ENCODE peak calls at places on chromosomes 3 and 15, in nine cellular contexts. One of them, this sample, is unnamed. For H3K27me3 and H3K36me3, the result is how much of the 10 kb centered on the place peaks cover.

GRCh38 chr3:140420621-140421357 is 257.1 kb upstream of the TRIM42 start:
- DNase-seq in adipocyte: peak
- DNase-seq in endodermal cell: peak
- DNase-seq in esophagus muscularis mucosa: peak
- DNase-seq in bronchial epithelial cell: no peak
- DNase-seq in fibroblast of lung: peak
- DNase-seq in heart left ventricle: peak
- DNase-seq in cardiac muscle cell: no peak
- DNase-seq in HCT116: no peak
- DNase-seq in this sample: no peak

GRCh38 chr3:174540081-174540480 is 319.1 kb upstream of the NAALADL2 start:
- DNase-seq in HCT116: no peak
- DNase-seq in fibroblast of lung: no peak
- DNase-seq in heart left ventricle: no peak
- DNase-seq in cardiac muscle cell: no peak
- DNase-seq in esophagus muscularis mucosa: no peak
- DNase-seq in endodermal cell: peak
- DNase-seq in bronchial epithelial cell: no peak
- DNase-seq in adipocyte: no peak
- DNase-seq in this sample: no peak

GRCh38 chr3:194869482-194870169 is 183.9 kb downstream of the FAM43A start:
- DNase-seq in HCT116: peak
- DNase-seq in bronchial epithelial cell: peak
- DNase-seq in cardiac muscle cell: no peak
- DNase-seq in fibroblast of lung: peak
- DNase-seq in esophagus muscularis mucosa: no peak
- DNase-seq in endodermal cell: no peak
- DNase-seq in adipocyte: peak
- DNase-seq in heart left ventricle: no peak
- DNase-seq in this sample: peak

GRCh38 chr15:74616020-74616939 is 644 bp downstream of the CLK3 start:
- DNase-seq in fibroblast of lung: peak
- DNase-seq in cardiac muscle cell: peak
- DNase-seq in HCT116: no peak
- DNase-seq in heart left ventricle: peak
- DNase-seq in esophagus muscularis mucosa: peak
- DNase-seq in adipocyte: peak
- DNase-seq in bronchial epithelial cell: peak
- DNase-seq in endodermal cell: no peak
- DNase-seq in this sample: peak

GRCh38 chr3:81242871-81243270 is 518.6 kb downstream of the GBE1 start:
- DNase-seq in esophagus muscularis mucosa: no peak
- DNase-seq in heart left ventricle: no peak
- DNase-seq in bronchial epithelial cell: peak
- DNase-seq in cardiac muscle cell: no peak
- DNase-seq in endodermal cell: no peak
- DNase-seq in fibroblast of lung: peak
- DNase-seq in HCT116: no peak
- DNase-seq in adipocyte: peak
- DNase-seq in this sample: no peak

GRCh38 chr15:82950746-82951370 is 1.7 kb downstream of the HOMER2 start:
- DNase-seq in cardiac muscle cell: no peak
- DNase-seq in esophagus muscularis mucosa: no peak
- DNase-seq in bronchial epithelial cell: no peak
- DNase-seq in endodermal cell: no peak
- DNase-seq in fibroblast of lung: no peak
- DNase-seq in heart left ventricle: no peak
- DNase-seq in HCT116: no peak
- DNase-seq in adipocyte: no peak
- DNase-seq in this sample: no peak

GRCh38 chr15:98382139-98382538 is 266.2 kb upstream of the IGF1R start:
- DNase-seq in fibroblast of lung: no peak
- DNase-seq in HCT116: no peak
- DNase-seq in cardiac muscle cell: no peak
- DNase-seq in bronchial epithelial cell: no peak
- DNase-seq in esophagus muscularis mucosa: no peak
- DNase-seq in endodermal cell: peak
- DNase-seq in adipocyte: no peak
- DNase-seq in heart left ventricle: no peak
- DNase-seq in this sample: no peak

GRCh38 chr3:156149781-156150375 is 29.5 kb downstream of the KCNAB1 start:
- DNase-seq in heart left ventricle: no peak
- DNase-seq in esophagus muscularis mucosa: peak
- DNase-seq in endodermal cell: no peak
- DNase-seq in bronchial epithelial cell: no peak
- DNase-seq in cardiac muscle cell: peak
- DNase-seq in adipocyte: no peak
- DNase-seq in fibroblast of lung: peak
- DNase-seq in HCT116: no peak
- DNase-seq in this sample: no peak

GRCh38 chr3:37174532-37175126 is at the start of gene LRRFIP2:
- DNase-seq in HCT116: no peak
- DNase-seq in endodermal cell: no peak
- DNase-seq in esophagus muscularis mucosa: no peak
- DNase-seq in adipocyte: peak
- DNase-seq in fibroblast of lung: peak
- DNase-seq in bronchial epithelial cell: peak
- DNase-seq in cardiac muscle cell: no peak
- DNase-seq in heart left ventricle: no peak
- DNase-seq in this sample: no peak

GRCh38 chr3:36597422-36597821 is 166.9 kb downstream of the DCLK3 start:
- DNase-seq in fibroblast of lung: no peak
- DNase-seq in heart left ventricle: no peak
- DNase-seq in endodermal cell: no peak
- DNase-seq in bronchial epithelial cell: peak
- DNase-seq in adipocyte: peak
- DNase-seq in cardiac muscle cell: no peak
- DNase-seq in HCT116: no peak
- DNase-seq in esophagus muscularis mucosa: no peak
- DNase-seq in this sample: no peak

GRCh38 chr15:27183182-27183581 is 212.2 kb downstream of the GABRG3 start:
- DNase-seq in esophagus muscularis mucosa: no peak
- DNase-seq in adipocyte: no peak
- DNase-seq in fibroblast of lung: no peak
- DNase-seq in HCT116: no peak
- DNase-seq in bronchial epithelial cell: no peak
- DNase-seq in heart left ventricle: no peak
- DNase-seq in endodermal cell: no peak
- DNase-seq in cardiac muscle cell: no peak
- DNase-seq in this sample: no peak

GRCh38 chr3:197173620-197174019 is 124.8 kb downstream of the DLG1 start:
- DNase-seq in heart left ventricle: no peak
- DNase-seq in bronchial epithelial cell: no peak
- DNase-seq in fibroblast of lung: no peak
- DNase-seq in endodermal cell: no peak
- DNase-seq in adipocyte: no peak
- DNase-seq in esophagus muscularis mucosa: no peak
- DNase-seq in HCT116: no peak
- DNase-seq in cardiac muscle cell: no peak
- DNase-seq in this sample: no peak

GRCh38 chr15:53962646-53963561 is 15.3 kb upstream of the UNC13C start:
- DNase-seq in adipocyte: peak
- DNase-seq in endodermal cell: peak
- DNase-seq in bronchial epithelial cell: peak
- DNase-seq in cardiac muscle cell: peak
- DNase-seq in esophagus muscularis mucosa: no peak
- DNase-seq in HCT116: no peak
- DNase-seq in fibroblast of lung: peak
- DNase-seq in heart left ventricle: no peak
- DNase-seq in this sample: no peak

GRCh38 chr15:50140097-50140496 is 21.1 kb upstream of the ATP8B4 start:
- DNase-seq in cardiac muscle cell: no peak
- DNase-seq in heart left ventricle: no peak
- DNase-seq in fibroblast of lung: no peak
- DNase-seq in adipocyte: no peak
- DNase-seq in bronchial epithelial cell: no peak
- DNase-seq in esophagus muscularis mucosa: no peak
- DNase-seq in HCT116: no peak
- DNase-seq in endodermal cell: no peak
- DNase-seq in this sample: no peak

GRCh38 chr3:52090620-52091468 is 34.5 kb upstream of the DUSP7 start:
- DNase-seq in bronchial epithelial cell: no peak
- DNase-seq in esophagus muscularis mucosa: no peak
- DNase-seq in heart left ventricle: peak
- DNase-seq in fibroblast of lung: no peak
- DNase-seq in HCT116: no peak
- DNase-seq in adipocyte: no peak
- DNase-seq in cardiac muscle cell: no peak
- DNase-seq in endodermal cell: peak
- DNase-seq in this sample: no peak

GRCh38 chr15:51754267-51754666 is 2.9 kb downstream of the TMOD2 start:
- DNase-seq in HCT116: no peak
- DNase-seq in cardiac muscle cell: no peak
- DNase-seq in endodermal cell: no peak
- DNase-seq in heart left ventricle: no peak
- DNase-seq in adipocyte: no peak
- DNase-seq in esophagus muscularis mucosa: no peak
- DNase-seq in fibroblast of lung: no peak
- DNase-seq in bronchial epithelial cell: no peak
- DNase-seq in this sample: no peak
- H3K27me3 ChIP-seq in HCT116: under half
- H3K27me3 ChIP-seq in cardiac muscle cell: half or more
- H3K27me3 ChIP-seq in endodermal cell: half or more
- H3K27me3 ChIP-seq in heart left ventricle: under half
- H3K27me3 ChIP-seq in adipocyte: under half
- H3K27me3 ChIP-seq in esophagus muscularis mucosa: under half
- H3K27me3 ChIP-seq in fibroblast of lung: under half
- H3K27me3 ChIP-seq in bronchial epithelial cell: under half
- H3K27me3 ChIP-seq in this sample: half or more

GRCh38 chr3:185920168-185920567 is 17.6 kb downstream of the TRA2B start:
- DNase-seq in bronchial epithelial cell: no peak
- DNase-seq in cardiac muscle cell: no peak
- DNase-seq in endodermal cell: no peak
- DNase-seq in fibroblast of lung: no peak
- DNase-seq in HCT116: no peak
- DNase-seq in heart left ventricle: no peak
- DNase-seq in esophagus muscularis mucosa: no peak
- DNase-seq in adipocyte: no peak
- DNase-seq in this sample: no peak
- H3K36me3 ChIP-seq in bronchial epithelial cell: under half
- H3K36me3 ChIP-seq in cardiac muscle cell: half or more
- H3K36me3 ChIP-seq in endodermal cell: half or more
- H3K36me3 ChIP-seq in fibroblast of lung: under half
- H3K36me3 ChIP-seq in HCT116: half or more
- H3K36me3 ChIP-seq in heart left ventricle: under half
- H3K36me3 ChIP-seq in esophagus muscularis mucosa: half or more
- H3K36me3 ChIP-seq in adipocyte: half or more
- H3K36me3 ChIP-seq in this sample: half or more

DNA sequence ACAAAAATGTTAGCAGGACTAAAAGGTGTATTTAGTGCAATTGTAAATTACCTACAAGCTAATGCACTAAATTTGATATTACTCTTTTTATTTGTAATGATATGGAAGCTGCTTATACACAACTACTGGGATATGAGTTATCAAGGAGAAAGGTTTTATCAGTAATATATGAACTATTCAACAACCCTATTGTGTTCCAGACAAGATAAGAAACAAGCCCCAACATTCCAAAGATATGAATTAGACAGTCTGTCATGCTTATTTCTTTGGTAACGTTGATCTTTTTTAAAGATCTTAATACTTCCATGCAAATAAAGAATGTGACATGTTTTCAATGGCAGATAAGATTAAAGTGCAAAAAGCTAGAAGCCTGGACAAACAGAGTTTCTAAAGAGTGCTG is 314.0 kb upstream of the THBS1 start:
- DNase-seq in adipocyte: no peak
- DNase-seq in HCT116: no peak
- DNase-seq in fibroblast of lung: no peak
- DNase-seq in esophagus muscularis mucosa: no peak
- DNase-seq in heart left ventricle: no peak
- DNase-seq in endodermal cell: no peak
- DNase-seq in cardiac muscle cell: no peak
- DNase-seq in bronchial epithelial cell: peak
- DNase-seq in this sample: no peak
- H3K27me3 ChIP-seq in adipocyte: under half
- H3K27me3 ChIP-seq in HCT116: under half
- H3K27me3 ChIP-seq in fibroblast of lung: under half
- H3K27me3 ChIP-seq in esophagus muscularis mucosa: under half
- H3K27me3 ChIP-seq in heart left ventricle: under half
- H3K27me3 ChIP-seq in endodermal cell: under half
- H3K27me3 ChIP-seq in cardiac muscle cell: under half
- H3K27me3 ChIP-seq in bronchial epithelial cell: under half
- H3K27me3 ChIP-seq in this sample: under half

GRCh38 chr15:66488525-66488924 is 9.0 kb downstream of the SNAPC5 start:
- DNase-seq in cardiac muscle cell: no peak
- DNase-seq in endodermal cell: peak
- DNase-seq in bronchial epithelial cell: no peak
- DNase-seq in HCT116: no peak
- DNase-seq in esophagus muscularis mucosa: no peak
- DNase-seq in fibroblast of lung: no peak
- DNase-seq in heart left ventricle: no peak
- DNase-seq in adipocyte: no peak
- DNase-seq in this sample: no peak

GRCh38 chr15:66484539-66485112 is 12.9 kb downstream of the SNAPC5 start:
- DNase-seq in esophagus muscularis mucosa: no peak
- DNase-seq in bronchial epithelial cell: no peak
- DNase-seq in cardiac muscle cell: no peak
- DNase-seq in heart left ventricle: no peak
- DNase-seq in fibroblast of lung: no peak
- DNase-seq in HCT116: no peak
- DNase-seq in endodermal cell: peak
- DNase-seq in adipocyte: no peak
- DNase-seq in this sample: no peak

GRCh38 chr15:66486887-66487286 is 10.7 kb downstream of the SNAPC5 start:
- DNase-seq in HCT116: no peak
- DNase-seq in heart left ventricle: no peak
- DNase-seq in endodermal cell: peak
- DNase-seq in cardiac muscle cell: no peak
- DNase-seq in fibroblast of lung: no peak
- DNase-seq in bronchial epithelial cell: no peak
- DNase-seq in esophagus muscularis mucosa: no peak
- DNase-seq in adipocyte: no peak
- DNase-seq in this sample: no peak

GRCh38 chr15:66491846-66492245 is 5.7 kb downstream of the SNAPC5 start:
- DNase-seq in HCT116: no peak
- DNase-seq in endodermal cell: no peak
- DNase-seq in heart left ventricle: no peak
- DNase-seq in cardiac muscle cell: no peak
- DNase-seq in adipocyte: no peak
- DNase-seq in bronchial epithelial cell: no peak
- DNase-seq in esophagus muscularis mucosa: no peak
- DNase-seq in fibroblast of lung: no peak
- DNase-seq in this sample: no peak

DNA sequence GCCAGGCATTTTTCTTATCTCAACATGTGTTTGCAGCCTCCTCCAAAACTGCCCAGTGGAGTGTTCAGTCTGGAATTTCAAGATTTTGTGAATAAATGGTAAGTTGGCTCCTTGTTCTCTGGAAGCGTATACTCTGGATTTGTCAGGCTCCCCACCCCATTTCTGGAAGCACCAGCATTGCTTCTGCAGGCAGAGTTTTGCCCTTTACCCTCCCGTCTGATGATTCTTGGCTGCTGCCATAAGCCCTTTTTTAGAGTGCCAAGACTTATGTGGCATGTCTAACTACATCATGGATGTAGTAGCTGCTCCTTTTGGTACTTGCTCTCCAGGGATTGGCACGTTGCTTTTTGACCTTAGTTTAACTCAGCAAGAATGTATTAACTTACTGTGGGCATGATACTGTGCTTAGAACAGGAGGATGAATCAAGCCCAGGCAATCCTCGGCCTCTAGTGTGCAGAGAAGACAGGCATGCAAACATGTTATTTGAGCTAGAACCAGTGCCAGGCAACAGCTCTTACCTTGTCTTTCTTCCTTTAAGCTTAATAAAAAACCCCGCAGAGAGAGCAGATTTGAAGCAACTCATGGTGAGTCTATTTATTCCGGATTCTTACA is 8.3 kb downstream of the SNAPC5 start:
- DNase-seq in HCT116: no peak
- DNase-seq in bronchial epithelial cell: no peak
- DNase-seq in esophagus muscularis mucosa: no peak
- DNase-seq in heart left ventricle: no peak
- DNase-seq in endodermal cell: peak
- DNase-seq in cardiac muscle cell: no peak
- DNase-seq in fibroblast of lung: no peak
- DNase-seq in adipocyte: no peak
- DNase-seq in this sample: peak
- H3K36me3 ChIP-seq in HCT116: under half
- H3K36me3 ChIP-seq in bronchial epithelial cell: under half
- H3K36me3 ChIP-seq in esophagus muscularis mucosa: half or more
- H3K36me3 ChIP-seq in heart left ventricle: under half
- H3K36me3 ChIP-seq in endodermal cell: half or more
- H3K36me3 ChIP-seq in cardiac muscle cell: under half
- H3K36me3 ChIP-seq in fibroblast of lung: under half
- H3K36me3 ChIP-seq in adipocyte: half or more
- H3K36me3 ChIP-seq in this sample: half or more